ENCODE peak calls at places on chromosomes 1 and 21, in six cellular contexts. F is SW480; O is putamen; I is left cardiac atrium; J is HCEC 1CT; H is activated T-helper 1 cell treated with anti-CD3 and anti-CD28 coated beads, Interleukin-2, amount 50 U/mL, for 16 hours. A is an unnamed sample.

GRCh38 chr1:57683037-57683928 is 259.4 kb upstream of the DAB1 start:
- DNase-seq in F (no peak), O (no peak), I (no peak), J (no peak), H (no peak), A (no peak)

GRCh38 chr21:36422279-36423098 is 37.3 kb downstream of the CHAF1B start:
- DNase-seq in F (peak; percentile 40), O (no peak), I (peak; percentile 68), J (peak; percentile 59), H (no peak), A (peak; percentile 67)

GRCh38 chr1:44500181-44501021 is 95.3 kb downstream of the RNF220 start:
- DNase-seq in F (no peak), O (peak; percentile 86), I (no peak), J (no peak), H (no peak), A (peak; percentile 26)

GRCh38 chr1:200035397-200035955 is 8.0 kb downstream of the NR5A2 start:
- DNase-seq in F (no peak), O (no peak), I (no peak), J (no peak), H (no peak), A (no peak)

GRCh38 chr1:171140466-171140865 is 44.6 kb upstream of the FMO2 start:
- DNase-seq in F (no peak), O (no peak), I (no peak), J (no peak), H (no peak), A (no peak)

GRCh38 chr21:44681861-44682579 is at the start of gene KRTAP12-1:
- DNase-seq in F (no peak), O (no peak), I (no peak), J (no peak), H (no peak), A (no peak)

GRCh38 chr1:204250428-204251030 is 36.7 kb upstream of the GOLT1A start:
- DNase-seq in F (no peak), O (no peak), I (no peak), J (no peak), H (no peak), A (no peak)

GRCh38 chr1:224498574-224499170 is 64.1 kb upstream of the WDR26 start:
- DNase-seq in F (peak; percentile 89), O (peak; percentile 14), I (no peak), J (peak; percentile 83), H (no peak), A (peak; percentile 63)

GRCh38 chr1:157359309-157360020 is 192.8 kb downstream of the FCRL5 start:
- DNase-seq in F (no peak), O (no peak), I (no peak), J (peak; percentile 30), H (no peak), A (no peak)